ENCODE peak calls at places on chromosome 1, in five cellular contexts. F, T, I, W and Z are unnamed samples.
A peak's percentile ranks its signal among the peaks of the same experiment; 100 is the strongest.

GRCh38 chr1:209628618-209629299 is 23.5 kb downstream of the LAMB3 start:
- DNase-seq in F (no peak), T (no peak), I (no peak), W (no peak), Z (no peak)

GRCh38 chr1:224523676-224524075 is 89.1 kb upstream of the WDR26 start:
- DNase-seq in F (no peak), T (no peak), I (no peak), W (no peak), Z (no peak)

GRCh38 chr1:156858959-156859522 is at the start of gene INSRR:
- DNase-seq in F (no peak), T (no peak), I (peak; percentile 50), W (peak; percentile 44), Z (peak; percentile 24)

GRCh38 chr1:38014724-38015424 is 2.3 kb downstream of the UTP11 start:
- DNase-seq in F (no peak), T (no peak), I (no peak), W (no peak), Z (no peak)

GRCh38 chr1:181350146-181350545 is 133.2 kb upstream of the CACNA1E start:
- DNase-seq in F (no peak), T (no peak), I (no peak), W (no peak), Z (no peak)

GRCh38 chr1:158117854-158118691 is 62.6 kb upstream of the CD1D start:
- DNase-seq in F (peak; percentile 80), T (peak; percentile 16), I (peak; percentile 42), W (peak; percentile 75), Z (peak; percentile 69)

GRCh38 chr1:1058921-1059493 is 15.1 kb downstream of the RNF223 start:
- DNase-seq in F (peak; percentile 60), T (no peak), I (no peak), W (no peak), Z (no peak)

GRCh38 chr1:238187575-238187949 is 296.8 kb upstream of the ZP4 start:
- DNase-seq in F (no peak), T (no peak), I (no peak), W (no peak), Z (no peak)

GRCh38 chr1:115977481-115978258 is 1.4 kb downstream of the SLC22A15 start:
- DNase-seq in F (peak; percentile 30), T (peak; percentile 62), I (no peak), W (no peak), Z (peak; percentile 74)